ENCODE peak calls at places on chromosomes 4 and X, in seven cellular contexts. D is RWPE1, L is heart right ventricle, Y is GM20000, S is A549, C is esophagus squamous epithelium, P is BJ. A is an unnamed sample.

GRCh38 chrX:119605739-119606507 is at the start of gene NKRF:
- DNase-seq in D (peak; percentile 77), L (peak; percentile 93), Y (peak; percentile 87), S (peak; percentile 83), C (peak; percentile 32), P (no peak), A (peak; percentile 95)

GRCh38 chrX:9291666-9292065 is 173.2 kb upstream of the TBL1X start:
- DNase-seq in D (no peak), L (no peak), Y (no peak), S (no peak), C (no peak), P (no peak), A (no peak)

GRCh38 chr4:73668806-73669205 is 48.6 kb upstream of the RASSF6 start:
- DNase-seq in D (no peak), L (no peak), Y (no peak), S (no peak), C (no peak), P (no peak), A (no peak)

GRCh38 chrX:7115557-7115956 is 32.0 kb upstream of the STS start:
- DNase-seq in D (no peak), L (no peak), Y (no peak), S (no peak), C (no peak), P (no peak), A (no peak)

GRCh38 chr4:17941731-17942130 is 79.8 kb downstream of the LCORL start:
- DNase-seq in D (no peak), L (no peak), Y (no peak), S (no peak), C (no peak), P (no peak), A (no peak)

GRCh38 chr4:24798036-24798610 is 2.8 kb downstream of the SOD3 start:
- DNase-seq in D (no peak), L (no peak), Y (no peak), S (no peak), C (no peak), P (no peak), A (no peak)

GRCh38 chr4:188735082-188735481 is 595.8 kb downstream of the TRIML1 start:
- DNase-seq in D (no peak), L (no peak), Y (no peak), S (no peak), C (no peak), P (no peak), A (no peak)

GRCh38 chr4:185915271-185915670 is 103.3 kb upstream of the SORBS2 start:
- DNase-seq in D (no peak), L (no peak), Y (no peak), S (no peak), C (no peak), P (no peak), A (no peak)

GRCh38 chr4:132266374-132266773 is 882.7 kb upstream of the PCDH10 start:
- DNase-seq in D (no peak), L (no peak), Y (no peak), S (no peak), C (no peak), P (no peak), A (no peak)

GRCh38 chr4:81164623-81165416 is 50.2 kb downstream of the PRKG2 start:
- DNase-seq in D (peak; percentile 54), L (no peak), Y (no peak), S (peak; percentile 4), C (no peak), P (peak; percentile 49), A (no peak)

GRCh38 chrX:38941675-38942074 is 140.4 kb downstream of the MID1IP1 start:
- DNase-seq in D (no peak), L (no peak), Y (no peak), S (no peak), C (no peak), P (no peak), A (no peak)

GRCh38 chrX:124023838-124024238 is 62.3 kb downstream of the STAG2 start:
- DNase-seq in D (no peak), L (no peak), Y (no peak), S (no peak), C (no peak), P (no peak), A (no peak)

GRCh38 chr4:46992338-46992737 is 1.0 kb downstream of the GABRA4 start:
- DNase-seq in D (no peak), L (no peak), Y (no peak), S (no peak), C (no peak), P (no peak), A (no peak)

GRCh38 chr4:25343671-25344070 is 31.1 kb downstream of the ZCCHC4 start:
- DNase-seq in D (no peak), L (no peak), Y (no peak), S (no peak), C (no peak), P (no peak), A (no peak)

GRCh38 chr4:76036855-76037254 is 985 bp upstream of the CXCL11 start:
- DNase-seq in D (no peak), L (no peak), Y (no peak), S (no peak), C (no peak), P (no peak), A (no peak)

GRCh38 chrX:115650916-115651315 is 89.9 kb downstream of the PLS3 start:
- DNase-seq in D (peak; percentile 4), L (peak; percentile 15), Y (no peak), S (peak; percentile 21), C (no peak), P (no peak), A (no peak)

GRCh38 chrX:153645921-153646481 is 1.0 kb upstream of the DUSP9 start:
- DNase-seq in D (peak; percentile 32), L (no peak), Y (peak; percentile 12), S (no peak), C (no peak), P (no peak), A (no peak)

GRCh38 chr4:866068-866760 is 40.3 kb upstream of the CPLX1 start:
- DNase-seq in D (no peak), L (no peak), Y (no peak), S (no peak), C (no peak), P (no peak), A (no peak)

GRCh38 chr4:158051401-158052235 is 121.2 kb downstream of the GASK1B start:
- DNase-seq in D (no peak), L (no peak), Y (no peak), S (no peak), C (no peak), P (peak; percentile 84), A (no peak)

GRCh38 chr4:1169691-1170096 is 2.7 kb downstream of the SPON2 start:
- DNase-seq in D (no peak), L (no peak), Y (no peak), S (no peak), C (no peak), P (no peak), A (no peak)

GRCh38 chrX:31702208-31702607 is 630.4 kb upstream of the FTHL17 start:
- DNase-seq in D (no peak), L (no peak), Y (no peak), S (no peak), C (no peak), P (no peak), A (no peak)
- TF ChIP-seq CTCF in D (no peak), L (no peak), Y (no peak), S (no peak), C (no peak), P (no peak), A (no peak)

GRCh38 chrX:102341867-102342266 is 94.9 kb downstream of the NXF2 start:
- DNase-seq in D (no peak), L (no peak), Y (no peak), S (no peak), C (no peak), P (no peak), A (no peak)
- TF ChIP-seq CTCF in D (no peak), L (no peak), Y (no peak), S (no peak), C (no peak), P (no peak), A (peak; percentile 12)

DNA sequence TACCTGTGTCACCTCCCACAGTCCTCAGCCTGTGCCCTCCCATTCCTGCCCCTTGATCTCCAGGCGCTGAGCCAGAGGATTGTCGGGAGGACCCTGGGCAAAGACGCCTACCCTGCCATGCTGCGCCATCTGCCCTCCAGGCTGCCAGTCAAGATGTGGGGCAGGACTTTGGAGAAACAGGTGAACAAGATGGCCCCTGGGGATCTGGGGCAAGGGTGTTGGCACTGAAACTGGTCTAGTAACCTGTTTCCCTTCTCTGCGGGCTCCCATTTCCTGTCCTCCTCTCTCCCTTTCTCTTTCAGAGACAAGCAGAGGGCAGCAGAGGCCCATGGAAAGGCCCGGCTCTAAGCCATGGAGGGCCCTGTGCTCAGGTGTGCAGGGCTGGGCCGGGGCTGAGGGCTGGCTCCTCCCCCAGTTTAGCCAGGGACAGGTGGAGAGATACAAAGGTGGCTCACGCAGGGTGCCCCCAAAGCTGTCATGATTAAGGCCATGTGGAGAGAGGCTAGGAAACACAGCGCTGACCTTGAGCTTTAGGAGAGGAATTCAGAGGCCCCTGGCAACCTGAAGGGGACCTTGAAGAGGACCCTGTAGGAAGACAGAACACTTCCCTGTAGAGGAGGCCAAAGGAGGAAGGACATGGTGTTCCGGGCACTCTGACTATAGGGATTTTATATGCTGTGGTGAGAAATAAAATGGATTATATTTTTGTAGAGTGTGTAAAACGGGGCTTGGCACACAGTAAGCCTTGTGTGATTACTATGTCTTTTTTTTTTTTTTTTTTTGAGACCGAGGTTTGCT is at the start of gene GLOD5:
- DNase-seq in D (peak; percentile 51), L (no peak), Y (no peak), S (no peak), C (no peak), P (no peak), A (no peak)
- TF ChIP-seq CTCF in D (peak; percentile 7), L (no peak), Y (no peak), S (peak; percentile 31), C (peak; percentile 61), P (peak; percentile 33), A (no peak)

DNA sequence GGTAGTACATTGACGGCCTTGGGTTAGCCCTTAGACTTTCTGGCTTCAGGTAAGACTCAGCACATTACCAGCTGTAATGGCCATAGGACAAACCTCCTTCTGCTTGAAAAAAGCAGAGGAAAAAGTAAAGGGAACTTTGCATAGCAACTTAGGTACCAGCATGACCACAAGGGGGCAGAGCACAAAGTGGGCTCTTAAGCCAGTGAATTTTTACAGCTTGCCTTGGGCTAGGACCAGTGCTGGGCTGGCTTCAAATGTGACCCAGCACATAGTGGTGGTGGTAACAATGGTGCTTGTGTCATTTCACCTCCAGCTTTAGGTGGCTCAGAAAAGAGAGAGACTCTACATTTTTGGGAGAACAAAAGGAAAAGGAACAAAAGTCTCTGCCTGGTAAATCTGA is 66.1 kb downstream of the KLHL4 start:
- DNase-seq in D (no peak), L (no peak), Y (no peak), S (no peak), C (no peak), P (no peak), A (no peak)
- TF ChIP-seq CTCF in D (no peak), L (no peak), Y (no peak), S (peak; percentile 26), C (no peak), P (no peak), A (no peak)

GRCh38 chr4:139582044-139582443 is 26.0 kb upstream of the SETD7 start:
- DNase-seq in D (no peak), L (no peak), Y (no peak), S (no peak), C (no peak), P (no peak), A (no peak)
- TF ChIP-seq CTCF in D (no peak), L (no peak), Y (no peak), S (peak; percentile 24), C (no peak), P (no peak), A (no peak)